ENCODE peak calls at places on chromosomes 12 and 14, in ten cellular contexts. P, E, Q, A, B, X, D, T, Z and W are unnamed samples.

GRCh38 chr12:38201461-38202276 is 114.9 kb upstream of the ALG10B start:
- DNase-seq in B (no peak), X (no peak), Z (no peak), D (no peak), Q (no peak), T (no peak), A (no peak), E (no peak), P (no peak), W (no peak)

GRCh38 chr14:56809262-56810215 is 740 bp downstream of the OTX2 start:
- DNase-seq in Z (no peak), B (no peak), D (no peak), E (peak), X (no peak), A (no peak), Q (no peak), P (no peak), T (no peak), W (no peak)

GRCh38 chr12:31491395-31491794 is 99.5 kb downstream of the DENND5B start:
- DNase-seq in A (no peak), D (no peak), E (no peak), X (no peak), T (no peak), Q (no peak), B (no peak), P (no peak), Z (no peak), W (no peak)

GRCh38 chr14:105067140-105067968 is 2.1 kb upstream of the GPR132 start:
- DNase-seq in T (peak), E (no peak), Z (peak), P (no peak), B (no peak), Q (no peak), X (peak), A (peak), D (no peak), W (no peak)

GRCh38 chr14:35809597-35809996 is 502 bp upstream of the RALGAPA1 start:
- DNase-seq in A (no peak), T (no peak), Z (no peak), Q (no peak), P (no peak), B (no peak), D (no peak), E (no peak), X (no peak), W (no peak)

GRCh38 chr12:121649819-121650353 is 19.6 kb downstream of the MORN3 start:
- DNase-seq in T (no peak), Q (no peak), P (no peak), X (no peak), Z (no peak), D (no peak), B (no peak), A (no peak), E (no peak), W (no peak)

GRCh38 chr14:95054346-95055280 is 102.7 kb downstream of the DICER1 start:
- DNase-seq in E (no peak), X (peak), T (no peak), P (no peak), A (no peak), Z (no peak), D (no peak), Q (peak), B (no peak), W (no peak)

GRCh38 chr14:100417466-100417865 is 94.3 kb downstream of the SLC25A47 start:
- DNase-seq in E (peak), T (no peak), B (peak), P (peak), D (peak), Q (peak), Z (no peak), A (peak), X (no peak), W (peak)

GRCh38 chr14:67425603-67426002 is 13.6 kb upstream of the PLEK2 start:
- DNase-seq in T (no peak), Q (no peak), A (no peak), E (no peak), X (no peak), P (no peak), Z (no peak), D (no peak), B (no peak), W (no peak)

GRCh38 chr12:21527451-21528180 is 1.5 kb downstream of the SPX start:
- DNase-seq in Q (peak), D (peak), P (peak), A (peak), E (peak), X (peak), T (peak), Z (peak), B (peak), W (no peak)

GRCh38 chr12:1917172-1918070 is 1.0 kb downstream of the CACNA2D4 start:
- DNase-seq in Q (peak), Z (no peak), E (no peak), T (no peak), P (peak), A (peak), X (no peak), B (no peak), D (no peak), W (no peak)

GRCh38 chr14:70822706-70823185 is 13.4 kb upstream of the MAP3K9 start:
- DNase-seq in Z (peak), P (no peak), E (peak), A (peak), D (peak), X (peak), T (no peak), Q (no peak), B (no peak), W (no peak)

GRCh38 chr12:130706885-130707570 is 9.1 kb downstream of the RIMBP2 start:
- DNase-seq in D (no peak), B (no peak), Q (no peak), P (no peak), X (no peak), A (no peak), T (no peak), Z (no peak), E (no peak), W (no peak)

GRCh38 chr12:110744697-110745264 is 2.1 kb upstream of the PPP1CC start:
- DNase-seq in D (no peak), A (no peak), P (no peak), T (no peak), Z (no peak), B (no peak), Q (no peak), E (peak), X (no peak), W (no peak)

GRCh38 chr12:121250359-121250758 is 40.4 kb downstream of the P2RX4 start:
- DNase-seq in Z (no peak), A (no peak), X (no peak), E (no peak), D (no peak), P (no peak), Q (no peak), B (no peak), T (no peak), W (no peak)

GRCh38 chr14:95529242-95529641 is 5.6 kb upstream of the GLRX5 start:
- DNase-seq in Q (no peak), T (no peak), D (no peak), E (no peak), X (no peak), B (no peak), Z (no peak), P (no peak), A (no peak), W (no peak)

GRCh38 chr12:30816742-30817465 is 62.2 kb upstream of the CAPRIN2 start:
- DNase-seq in Z (no peak), E (no peak), Q (no peak), D (no peak), B (no peak), A (no peak), P (no peak), T (no peak), X (no peak), W (no peak)

GRCh38 chr12:1993871-1994371 is 10.3 kb downstream of the DCP1B start:
- DNase-seq in P (no peak), Q (no peak), Z (peak), X (no peak), B (no peak), A (no peak), T (no peak), E (no peak), D (no peak), W (no peak)

GRCh38 chr12:109513977-109514376 is 36.5 kb downstream of the UBE3B start:
- DNase-seq in P (no peak), B (no peak), A (no peak), D (no peak), T (no peak), X (no peak), E (no peak), Q (no peak), Z (no peak), W (no peak)

GRCh38 chr12:108525681-108526080 is 10.6 kb downstream of the FICD start:
- DNase-seq in B (no peak), Z (no peak), E (no peak), X (no peak), A (no peak), Q (no peak), D (no peak), T (no peak), P (no peak), W (no peak)